ENCODE peak calls at places on chromosomes 7 and 10, in seven cellular contexts. F, M, K, E, Z, Y and L are unnamed samples.

GRCh38 chr10:559767-560047 is 129.8 kb downstream of the DIP2C start:
- DNase-seq in Y (no peak), F (no peak), Z (no peak), M (no peak), K (no peak), E (no peak), L (no peak)

GRCh38 chr7:24341677-24342076 is 57.7 kb downstream of the NPY start:
- DNase-seq in Z (no peak), Y (no peak), K (peak), E (no peak), F (no peak), M (no peak), L (no peak)

GRCh38 chr10:128808921-128809440 is 658.1 kb upstream of the MGMT start:
- DNase-seq in Y (no peak), E (no peak), K (no peak), F (no peak), M (no peak), Z (peak), L (no peak)

GRCh38 chr10:64039208-64039607 is 518.0 kb downstream of the REEP3 start:
- DNase-seq in Y (no peak), K (no peak), Z (no peak), M (no peak), F (no peak), E (no peak), L (no peak)

GRCh38 chr7:134532155-134533089 is 5.1 kb downstream of the AKR1B10 start:
- DNase-seq in E (no peak), M (no peak), Y (no peak), Z (no peak), F (no peak), K (no peak), L (peak)

GRCh38 chr7:57385668-57386067 is 64.3 kb upstream of the ZNF716 start:
- DNase-seq in F (no peak), E (no peak), Z (no peak), M (no peak), Y (no peak), K (no peak), L (no peak)

GRCh38 chr10:126387931-126388911 is at the start of gene ADAM12:
- DNase-seq in Y (peak), M (peak), F (peak), Z (peak), K (peak), E (peak), L (no peak)

GRCh38 chr7:107147464-107148214 is 21.2 kb upstream of the HBP1 start:
- DNase-seq in E (no peak), M (peak), K (peak), F (no peak), Y (peak), Z (peak), L (peak)